ENCODE peak calls at places on chromosomes 12 and 14, in five cellular contexts. D is WERI-Rb-1, Q is MM.1S, E is IMR-90, P is body of pancreas. M is an unnamed sample. For H3K36me3 and H3K27me3, the result is how much of the 10 kb centered on the place peaks cover.

GRCh38 chr12:55845785-55846496 is 3.2 kb upstream of the MMP19 start:
- DNase-seq in D (no peak), Q (no peak), E (no peak), P (no peak), M (no peak)

GRCh38 chr12:54220092-54220557 is 31.3 kb upstream of the SMUG1 start:
- DNase-seq in D (peak), Q (peak), E (peak), P (peak), M (peak)

GRCh38 chr14:34081126-34081575 is 130.3 kb upstream of the EGLN3 start:
- DNase-seq in D (no peak), Q (no peak), E (no peak), P (no peak), M (peak)

GRCh38 chr12:44876554-44877275 is 600 bp upstream of the NELL2 start:
- DNase-seq in D (peak), Q (peak), E (no peak), P (peak), M (no peak)

GRCh38 chr12:94175763-94176660 is 27.6 kb downstream of the PLXNC1 start:
- DNase-seq in D (no peak), Q (no peak), E (peak), P (no peak), M (peak)

GRCh38 chr12:13339538-13339937 is 143.0 kb downstream of the EMP1 start:
- DNase-seq in D (no peak), Q (no peak), E (no peak), P (no peak), M (peak)

GRCh38 chr12:125346361-125346760 is 281.1 kb downstream of the AACS start:
- DNase-seq in D (no peak), Q (peak), E (no peak), P (no peak), M (no peak)

GRCh38 chr14:74599201-74599809 is 12.7 kb downstream of the LTBP2 start:
- DNase-seq in D (peak), Q (no peak), E (peak), P (no peak), M (no peak)

GRCh38 chr14:90522585-90523191 is 125.9 kb downstream of the CALM1 start:
- DNase-seq in D (no peak), Q (no peak), E (no peak), P (peak), M (no peak)

GRCh38 chr12:129610601-129611120 is 293.2 kb downstream of the TMEM132D start:
- DNase-seq in D (no peak), Q (no peak), E (no peak), P (no peak), M (no peak)

GRCh38 chr12:42915426-42915825 is 325.9 kb upstream of the PRICKLE1 start:
- DNase-seq in D (no peak), Q (no peak), E (no peak), P (no peak), M (no peak)

GRCh38 chr14:75063491-75064204 is at the start of gene ACYP1:
- DNase-seq in D (peak), Q (peak), E (peak), P (peak), M (peak)

GRCh38 chr12:132397934-132398385 is 68.6 kb upstream of the GALNT9 start:
- DNase-seq in D (peak), Q (no peak), E (no peak), P (no peak), M (no peak)

GRCh38 chr14:61925043-61925442 is 162.8 kb downstream of the SNAPC1 start:
- DNase-seq in D (peak), Q (no peak), E (peak), P (peak), M (peak)

GRCh38 chr14:72732022-72732780 is 161.7 kb downstream of the DPF3 start:
- DNase-seq in D (no peak), Q (no peak), E (no peak), P (no peak), M (no peak)

GRCh38 chr12:112283541-112283940 is 98.7 kb downstream of the HECTD4 start:
- DNase-seq in D (no peak), Q (no peak), E (no peak), P (no peak), M (peak)

GRCh38 chr14:68880581-68881105 is 87.8 kb upstream of the ZFP36L1 start:
- DNase-seq in D (no peak), Q (no peak), E (no peak), P (no peak), M (no peak)
- H3K36me3 ChIP-seq in D (under half), Q (under half), E (half or more), P (half or more), M (half or more)

GRCh38 chr12:48183876-48184548 is 568 bp downstream of the CCDC184 start:
- DNase-seq in D (no peak), Q (no peak), E (no peak), P (no peak), M (no peak)

GRCh38 chr12:48183091-48183875 is at the start of gene CCDC184:
- DNase-seq in D (peak), Q (peak), E (peak), P (peak), M (peak)

GRCh38 chr12:48184549-48184922 is 1.1 kb downstream of the CCDC184 start:
- DNase-seq in D (no peak), Q (no peak), E (no peak), P (no peak), M (no peak)

GRCh38 chr12:48182659-48183058 is 785 bp upstream of the CCDC184 start:
- DNase-seq in D (no peak), Q (no peak), E (no peak), P (no peak), M (no peak)

GRCh38 chr12:48185181-48185919 is 1.9 kb downstream of the CCDC184 start:
- DNase-seq in D (no peak), Q (no peak), E (no peak), P (no peak), M (no peak)
- H3K27me3 ChIP-seq in D (half or more), Q (under half), E (under half), P (under half), M (under half)

DNA sequence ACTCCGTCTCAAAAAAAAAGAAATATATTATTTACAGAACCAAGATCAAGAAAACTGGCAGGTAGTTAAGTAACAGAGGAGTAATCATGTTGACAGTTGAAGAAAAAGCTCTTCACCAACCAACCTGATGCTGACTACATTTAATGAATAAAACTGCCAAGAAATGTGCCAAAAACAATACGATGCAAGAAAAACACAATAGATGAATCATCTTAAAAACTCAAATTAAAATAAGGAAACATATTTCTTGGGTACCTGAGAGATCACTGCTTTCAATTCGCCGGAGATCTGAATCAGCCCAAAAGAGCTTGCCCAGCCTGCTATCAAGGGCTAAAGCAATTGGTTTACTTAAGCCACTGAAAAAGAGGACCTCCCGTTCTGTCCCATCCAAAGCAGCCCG is 76.4 kb downstream of the BCL2L14 start:
- DNase-seq in D (no peak), Q (no peak), E (no peak), P (no peak), M (no peak)
- H3K36me3 ChIP-seq in D (under half), Q (under half), E (under half), P (under half), M (under half)

DNA sequence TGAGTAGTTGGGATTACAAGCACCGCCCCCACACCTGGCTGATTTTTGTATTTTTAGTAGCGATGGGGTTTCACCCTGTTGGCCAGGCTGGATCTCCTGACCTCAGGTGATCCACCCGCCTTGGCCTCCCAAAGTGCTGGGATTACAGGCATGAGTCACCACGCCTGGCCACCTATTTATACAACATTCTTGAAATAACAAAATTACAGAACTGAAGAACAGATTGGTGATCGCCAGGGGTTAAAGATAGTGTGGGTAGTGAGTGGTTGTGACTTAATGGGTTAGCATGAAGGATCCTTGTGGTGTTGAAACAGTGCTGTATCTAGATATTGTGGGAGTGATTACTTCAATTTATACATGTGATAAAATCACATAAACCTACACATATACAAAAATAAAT is 7.4 kb downstream of the GLIPR1L1 start:
- DNase-seq in D (no peak), Q (no peak), E (peak), P (no peak), M (no peak)
- H3K27me3 ChIP-seq in D (under half), Q (under half), E (under half), P (under half), M (under half)

DNA sequence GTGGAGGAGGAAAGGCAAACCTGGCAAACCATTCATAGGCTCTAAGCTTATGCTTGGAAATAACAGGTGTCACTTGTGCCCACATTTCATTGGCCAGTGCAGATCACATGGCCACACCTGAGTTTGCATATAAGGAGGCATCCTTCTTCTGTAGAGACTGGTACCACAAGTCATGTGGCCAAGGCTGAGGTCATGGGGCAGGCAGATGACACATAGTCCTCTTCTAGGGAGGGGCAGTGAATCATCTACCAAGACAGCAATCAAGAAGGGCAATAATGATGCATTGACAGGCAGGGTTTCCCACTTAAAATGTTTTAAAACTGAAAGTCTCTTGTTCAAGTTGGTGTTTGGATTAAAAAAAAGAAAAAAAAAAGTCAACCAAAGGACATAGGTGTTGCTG is 77.3 kb downstream of the DAAM1 start:
- DNase-seq in D (no peak), Q (no peak), E (no peak), P (no peak), M (peak)
- H3K36me3 ChIP-seq in D (under half), Q (under half), E (under half), P (under half), M (under half)

GRCh38 chr14:102920998-102921304 is 1.5 kb upstream of the AMN start:
- DNase-seq in D (no peak), Q (no peak), E (no peak), P (no peak), M (no peak)
- H3K27me3 ChIP-seq in D (under half), Q (under half), E (under half), P (under half), M (under half)

DNA sequence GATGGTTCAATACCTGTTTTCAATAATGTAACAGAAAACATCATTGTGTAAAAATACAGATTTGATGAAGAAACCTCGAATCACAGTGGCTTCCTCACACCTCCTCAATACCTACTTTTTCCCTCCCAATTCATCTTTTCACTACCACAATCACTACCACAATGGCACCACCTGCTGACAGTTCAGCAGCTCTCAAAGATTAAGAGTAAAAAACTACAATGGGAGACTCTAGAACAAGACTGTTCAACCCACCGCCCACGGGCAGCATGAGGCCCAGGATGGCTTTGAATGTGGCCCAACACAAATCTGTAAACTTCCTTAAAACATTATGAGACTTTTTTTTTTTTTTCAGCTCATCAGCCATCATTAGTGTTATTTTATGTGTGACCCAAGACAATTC is 15.2 kb downstream of the MED6 start:
- DNase-seq in D (no peak), Q (no peak), E (peak), P (no peak), M (no peak)
- H3K36me3 ChIP-seq in D (half or more), Q (under half), E (under half), P (under half), M (under half)

DNA sequence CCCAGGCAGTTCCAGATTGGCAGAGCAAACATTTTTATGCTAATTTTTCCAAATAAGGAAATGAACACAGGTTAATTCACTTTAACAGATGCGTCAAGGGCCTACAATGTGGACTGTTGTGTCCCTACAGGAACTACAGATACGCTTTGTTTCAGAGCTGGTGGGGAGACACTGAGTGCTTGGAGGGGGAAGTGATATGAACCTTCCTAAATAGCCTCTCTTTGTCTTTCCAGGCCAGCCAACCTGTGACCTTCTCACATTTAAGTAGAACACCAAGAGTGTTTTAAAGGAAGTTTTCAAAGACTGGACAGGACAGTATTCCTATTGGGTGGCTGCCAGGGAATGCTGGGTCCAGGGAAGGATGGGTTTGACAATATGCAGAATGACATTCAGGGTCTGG is 141.3 kb downstream of the ZNF664 start:
- DNase-seq in D (no peak), Q (no peak), E (no peak), P (no peak), M (no peak)
- H3K27me3 ChIP-seq in D (under half), Q (under half), E (under half), P (under half), M (under half)

DNA sequence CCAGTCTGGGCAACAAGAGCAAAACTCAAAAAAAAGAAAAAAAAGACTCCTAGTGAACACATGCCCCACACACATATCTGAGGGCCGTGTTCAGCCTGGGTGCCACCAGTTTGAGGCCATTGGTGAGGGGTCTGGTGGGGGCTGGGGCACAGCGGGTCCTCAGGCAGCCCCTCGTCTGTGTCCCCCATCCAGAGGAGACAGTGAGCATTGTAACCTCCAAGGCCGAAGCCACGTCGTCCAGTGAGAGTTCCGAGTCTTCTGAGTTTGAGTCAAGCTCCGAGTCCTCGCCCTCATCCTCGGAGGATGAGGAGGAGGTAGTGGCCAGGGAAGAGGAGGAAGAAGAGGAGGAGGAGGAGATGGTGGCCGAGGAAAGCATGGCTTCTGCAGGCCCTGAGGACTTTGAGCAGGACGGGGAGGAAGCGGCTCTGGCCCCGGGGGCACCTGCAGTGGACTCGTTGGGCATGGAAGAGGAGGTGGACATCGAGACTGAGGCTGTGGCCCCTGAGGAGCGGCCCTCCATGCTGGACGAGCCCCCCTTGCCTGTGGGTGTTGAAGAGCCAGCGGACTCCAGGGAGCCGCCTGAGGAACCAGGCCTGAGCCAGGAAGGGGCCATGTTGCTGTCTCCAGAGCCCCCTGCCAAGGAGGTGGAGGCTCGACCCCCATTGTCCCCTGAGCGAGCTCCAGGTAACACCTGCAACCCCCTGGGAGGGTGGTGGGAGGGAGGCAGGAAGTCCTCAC is 15.6 kb downstream of the SETD1B start:
- DNase-seq in D (no peak), Q (no peak), E (no peak), P (no peak), M (no peak)
- H3K36me3 ChIP-seq in D (half or more), Q (under half), E (half or more), P (half or more), M (under half)

GRCh38 chr12:3299929-3300832 is 190.8 kb upstream of the PRMT8 start:
- DNase-seq in D (peak), Q (peak), E (peak), P (peak), M (peak)
- H3K27me3 ChIP-seq in D (under half), Q (half or more), E (under half), P (under half), M (under half)

M was measured in bronchial epithelial cell.